ENCODE peak calls at places on chromosomes 7 and 10, in five cellular contexts. S is pancreas, A is heart left ventricle, G is cardiac fibroblast, V is MM.1S. Z is an unnamed sample.
A peak's percentile ranks its signal among the peaks of the same experiment; 100 is the strongest.

GRCh38 chr7:6438427-6438826 is 9.3 kb downstream of the DAGLB start:
- DNase-seq in S (no peak), V (peak; percentile 85), A (no peak), G (no peak), Z (no peak)

GRCh38 chr10:50510517-50511473 is 113.0 kb downstream of the SGMS1 start:
- DNase-seq in A (no peak), V (no peak), S (no peak), G (no peak), Z (no peak)

GRCh38 chr7:34747842-34748241 is 89.8 kb downstream of the NPSR1 start:
- DNase-seq in S (no peak), G (no peak), V (no peak), A (no peak), Z (no peak)

GRCh38 chr7:41993173-41993867 is 243.7 kb downstream of the GLI3 start:
- DNase-seq in V (no peak), S (no peak), G (peak; percentile 37), A (no peak), Z (no peak)

GRCh38 chr10:113061054-113061430 is 111.0 kb downstream of the TCF7L2 start:
- DNase-seq in G (no peak), S (no peak), V (no peak), A (no peak), Z (no peak)

GRCh38 chr10:86311176-86311575 is 55.4 kb downstream of the GRID1 start:
- DNase-seq in V (no peak), A (no peak), S (no peak), G (no peak), Z (no peak)

GRCh38 chr10:116892873-116893685 is 43.8 kb downstream of the ENO4 start:
- DNase-seq in A (no peak), G (no peak), V (no peak), S (no peak), Z (no peak)

GRCh38 chr10:75429159-75429827 is 2.1 kb upstream of the LRMDA start:
- DNase-seq in S (no peak), A (no peak), V (no peak), G (peak; percentile 13), Z (no peak)

GRCh38 chr7:30029696-30030095 is 1.5 kb downstream of the PLEKHA8 start:
- DNase-seq in G (peak; percentile 10), S (no peak), A (no peak), V (peak; percentile 54), Z (no peak)

GRCh38 chr10:129761981-129762956 is 201.8 kb downstream of the EBF3 start:
- DNase-seq in G (no peak), S (no peak), V (no peak), A (no peak), Z (no peak)

GRCh38 chr10:30431435-30431911 is 2.5 kb upstream of the MAP3K8 start:
- DNase-seq in V (no peak), S (peak; percentile 54), G (peak; percentile 56), A (peak; percentile 73), Z (no peak)

GRCh38 chr10:79146611-79147130 is 77.9 kb downstream of the ZMIZ1 start:
- DNase-seq in G (peak; percentile 23), V (no peak), A (peak; percentile 87), S (peak; percentile 58), Z (no peak)

GRCh38 chr10:132137111-132138072 is 49.4 kb upstream of the DPYSL4 start:
- DNase-seq in S (peak; percentile 44), V (no peak), G (no peak), A (peak; percentile 51), Z (no peak)

GRCh38 chr10:110210663-110211454 is 3.5 kb downstream of the MXI1 start:
- DNase-seq in A (peak; percentile 98), V (peak; percentile 98), G (peak; percentile 99), S (peak; percentile 98), Z (peak; percentile 92)

GRCh38 chr10:99720387-99720786 is 11.5 kb downstream of the COX15 start:
- DNase-seq in A (no peak), G (no peak), S (no peak), V (no peak), Z (no peak)

GRCh38 chr7:43905954-43906326 is 456 bp downstream of the URGCP start:
- DNase-seq in A (peak; percentile 62), V (peak; percentile 34), G (peak; percentile 37), S (peak; percentile 58), Z (no peak)

GRCh38 chr10:44924261-44925040 is 13.3 kb downstream of the TMEM72 start:
- DNase-seq in S (no peak), G (no peak), V (no peak), A (no peak), Z (no peak)
- TF ChIP-seq CTCF in S (no peak), G (no peak), V (no peak), A (no peak), Z (no peak)

DNA sequence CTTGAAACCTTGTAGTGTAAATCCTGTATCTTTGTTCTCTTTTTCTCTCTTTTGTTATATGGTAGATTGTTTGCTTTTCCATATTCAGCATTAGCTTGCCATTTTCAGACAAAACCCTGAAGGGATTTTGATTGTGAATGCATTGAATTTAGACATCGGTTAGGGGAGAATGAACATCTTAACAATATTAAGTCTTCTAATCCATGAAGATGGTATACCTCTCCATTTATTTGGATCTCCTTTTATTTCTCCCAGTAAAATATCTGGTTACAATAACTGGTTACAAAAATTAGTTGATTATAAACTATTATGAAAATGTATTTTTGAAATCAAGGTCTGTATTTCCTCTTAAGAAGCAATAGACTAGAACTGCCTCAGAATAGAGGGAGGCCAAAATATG is 12.4 kb upstream of the SLK start:
- DNase-seq in S (no peak), A (no peak), V (no peak), G (no peak), Z (no peak)
- TF ChIP-seq CTCF in S (no peak), A (no peak), V (no peak), G (no peak), Z (no peak)

GRCh38 chr7:45031829-45032228 is 31.8 kb downstream of the CCM2 start:
- DNase-seq in A (no peak), V (no peak), S (no peak), G (no peak), Z (no peak)
- TF ChIP-seq CTCF in A (no peak), V (no peak), S (no peak), G (no peak), Z (no peak)

GRCh38 chr10:93995598-93996271 is 2.0 kb downstream of the PLCE1 start:
- DNase-seq in A (no peak), V (no peak), G (peak; percentile 58), S (no peak), Z (no peak)
- TF ChIP-seq CTCF in A (no peak), V (no peak), G (no peak), S (no peak), Z (no peak)

DNA sequence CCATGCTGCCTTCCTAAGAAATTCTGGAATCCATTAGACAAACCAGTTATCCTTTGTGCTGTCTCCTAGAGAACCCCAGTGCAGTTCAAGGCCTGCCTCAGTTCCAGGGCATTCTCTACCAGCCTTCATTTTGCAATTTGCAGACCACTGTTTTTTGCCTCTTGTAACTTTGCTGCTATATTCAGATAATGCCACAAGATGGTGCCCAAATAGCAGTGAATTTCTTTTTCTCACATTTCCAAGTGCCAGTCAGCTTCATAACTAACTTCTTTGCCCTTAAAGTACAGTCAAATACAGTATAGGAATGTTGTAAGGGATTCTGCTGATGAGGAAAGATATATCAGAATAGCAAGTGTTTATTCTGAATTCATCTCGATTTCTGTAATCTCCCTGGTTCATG is 25.2 kb downstream of the LOXL4 start:
- DNase-seq in G (peak; percentile 45), S (no peak), A (no peak), V (no peak), Z (no peak)
- TF ChIP-seq CTCF in G (peak; percentile 33), S (no peak), A (peak; percentile 54), V (peak; percentile 57), Z (peak; percentile 50)

DNA sequence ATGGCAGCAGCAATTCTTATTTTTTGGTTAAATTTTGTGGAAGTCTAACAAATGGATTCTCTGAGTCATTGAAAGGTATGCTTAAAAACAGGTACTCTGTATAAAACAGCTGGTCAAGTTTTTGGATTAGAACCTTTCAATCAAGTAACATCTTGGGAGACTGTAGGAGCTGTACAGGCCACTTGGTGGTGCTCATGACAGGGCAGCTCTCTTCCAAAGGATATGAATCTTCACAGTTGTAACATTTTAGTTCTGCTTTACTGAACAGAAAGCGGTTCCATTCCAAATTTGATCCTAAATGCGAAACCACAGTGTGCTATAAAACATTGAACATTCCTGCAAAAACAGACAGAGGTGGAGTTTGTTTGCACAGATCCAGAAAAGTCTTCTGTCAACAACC is 44.5 kb upstream of the AGR3 start:
- DNase-seq in V (peak; percentile 20), S (no peak), G (peak; percentile 71), A (no peak), Z (no peak)
- TF ChIP-seq CTCF in V (peak; percentile 63), S (peak; percentile 21), G (peak; percentile 78), A (peak; percentile 76), Z (peak; percentile 72)

GRCh38 chr7:127066974-127067373 is 185.8 kb downstream of the GRM8 start:
- DNase-seq in V (peak; percentile 43), G (no peak), A (no peak), S (no peak), Z (no peak)
- TF ChIP-seq CTCF in V (peak; percentile 33), G (no peak), A (no peak), S (no peak), Z (no peak)

GRCh38 chr7:2661096-2661449 is 26.9 kb upstream of the AMZ1 start:
- DNase-seq in S (peak; percentile 66), G (no peak), A (peak; percentile 56), V (no peak), Z (no peak)

GRCh38 chr7:2658941-2659340 is 27.2 kb downstream of the TTYH3 start:
- DNase-seq in A (peak; percentile 56), V (no peak), G (no peak), S (peak; percentile 58), Z (no peak)

GRCh38 chr7:2661602-2662272 is 26.3 kb upstream of the AMZ1 start:
- DNase-seq in S (peak; percentile 70), V (no peak), A (peak; percentile 64), G (no peak), Z (no peak)

GRCh38 chr7:2659556-2660358 is 28.0 kb downstream of the TTYH3 start:
- DNase-seq in A (peak; percentile 58), V (no peak), S (peak; percentile 68), G (no peak), Z (no peak)

DNA sequence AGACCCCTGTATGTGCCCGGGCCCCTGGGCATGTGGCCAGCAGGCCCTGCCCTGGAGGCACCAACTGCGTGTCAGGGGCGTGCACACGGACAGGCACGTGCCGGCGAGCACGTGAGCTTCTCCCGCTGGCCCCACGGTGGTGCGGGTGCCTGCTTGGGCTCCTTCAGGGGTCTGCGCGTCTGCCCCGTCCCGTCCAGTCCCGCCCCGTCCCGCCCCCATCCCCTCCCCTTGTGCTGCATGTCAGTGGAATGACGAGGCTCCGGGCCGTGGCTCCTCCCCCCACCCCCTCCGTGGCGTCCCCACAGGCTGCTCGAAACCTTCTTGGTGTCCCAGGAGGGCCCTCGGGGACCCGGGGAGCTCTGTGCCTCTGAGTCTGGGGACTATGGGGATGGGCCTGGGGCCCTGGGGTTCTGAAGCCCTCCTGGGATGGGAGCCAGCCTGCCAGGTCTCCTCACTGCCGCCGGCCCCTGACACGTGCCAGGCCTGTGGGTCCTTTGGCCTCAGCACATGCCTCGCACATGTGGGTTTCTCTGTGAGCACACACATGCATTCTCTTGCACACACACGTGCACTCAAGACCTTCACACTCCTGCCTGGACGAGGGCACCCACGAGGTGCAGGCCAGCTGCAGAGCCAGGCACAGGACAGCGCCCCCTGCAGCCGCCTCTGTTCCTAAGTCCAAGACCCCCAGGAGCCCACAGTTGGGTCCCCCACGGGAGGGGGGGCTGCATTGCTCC is 27.5 kb upstream of the AMZ1 start:
- DNase-seq in S (peak; percentile 62), G (no peak), V (no peak), A (peak; percentile 67), Z (no peak)
- TF ChIP-seq CTCF in S (no peak), G (peak; percentile 32), V (peak; percentile 35), A (peak; percentile 21), Z (peak; percentile 15)

GRCh38 chr7:22776964-22777363 is 45.7 kb downstream of the TOMM7 start:
- DNase-seq in S (no peak), G (no peak), V (no peak), A (no peak), Z (no peak)
- TF ChIP-seq CTCF in S (no peak), G (no peak), V (no peak), A (no peak), Z (no peak)